ENCODE peak calls at places on chromosomes 3 and 15, in nine cellular contexts. E, Z, B, C, T, W, P, M and I are unnamed samples.

GRCh38 chr3:62615258-62615840 is 242.0 kb upstream of the FEZF2 start:
- DNase-seq in E (no peak), P (no peak), Z (peak), C (no peak), M (no peak), B (no peak), T (no peak), W (peak), I (no peak)

GRCh38 chr3:116618138-116618537 is 91.4 kb upstream of the TUSC7 start:
- DNase-seq in T (no peak), W (no peak), E (no peak), P (no peak), M (no peak), C (no peak), B (no peak), Z (no peak), I (no peak)

GRCh38 chr3:65619391-65620298 is 419.1 kb downstream of the MAGI1 start:
- DNase-seq in P (peak), M (peak), W (no peak), C (no peak), B (no peak), Z (peak), T (no peak), E (no peak), I (no peak)

GRCh38 chr15:72312605-72313447 is 7.1 kb downstream of the CELF6 start:
- DNase-seq in B (peak), W (peak), Z (peak), E (peak), C (peak), P (peak), M (peak), T (peak), I (peak)

GRCh38 chr15:100043732-100044131 is 298.0 kb downstream of the ADAMTS17 start:
- DNase-seq in B (no peak), M (no peak), P (no peak), E (no peak), Z (no peak), T (no peak), C (no peak), W (no peak), I (no peak)

GRCh38 chr15:45646220-45646619 is 11.4 kb downstream of the SQOR start:
- DNase-seq in Z (peak), W (peak), T (no peak), B (no peak), P (peak), E (no peak), C (no peak), M (peak), I (no peak)

GRCh38 chr3:23219117-23219516 is 16.0 kb downstream of the UBE2E2 start:
- DNase-seq in E (no peak), M (no peak), P (peak), C (no peak), W (no peak), B (no peak), T (no peak), Z (no peak), I (no peak)

GRCh38 chr3:148873928-148874326 is 8.8 kb downstream of the CPA3 start:
- DNase-seq in W (peak), P (peak), E (no peak), C (no peak), Z (peak), M (peak), T (no peak), B (no peak), I (no peak)

GRCh38 chr15:66565731-66566130 is at the start of gene LCTL:
- DNase-seq in T (no peak), C (peak), W (peak), B (no peak), P (peak), Z (peak), M (peak), E (no peak), I (no peak)

GRCh38 chr3:156664285-156665178 is 9.9 kb upstream of the TIPARP start:
- DNase-seq in W (no peak), T (no peak), E (no peak), M (no peak), C (no peak), Z (no peak), B (no peak), P (no peak), I (no peak)

GRCh38 chr15:47737424-47737823 is 20.1 kb downstream of the SEMA6D start:
- DNase-seq in B (no peak), W (no peak), E (no peak), C (no peak), P (no peak), Z (peak), M (peak), T (no peak), I (no peak)

GRCh38 chr15:81332326-81332725 is 8.4 kb upstream of the STARD5 start:
- DNase-seq in M (no peak), W (no peak), T (no peak), C (no peak), E (no peak), Z (no peak), P (no peak), B (no peak), I (no peak)

GRCh38 chr3:187292631-187293513 is 1.3 kb upstream of the MASP1 start:
- DNase-seq in M (peak), W (peak), E (no peak), T (no peak), B (no peak), Z (peak), C (peak), P (peak), I (no peak)

GRCh38 chr3:177833392-177833791 is 636.1 kb upstream of the TBL1XR1 start:
- DNase-seq in Z (no peak), C (no peak), B (no peak), W (no peak), M (no peak), E (no peak), T (no peak), P (no peak), I (no peak)

GRCh38 chr3:10846657-10846975 is 30.6 kb downstream of the SLC6A11 start:
- DNase-seq in Z (no peak), E (no peak), P (no peak), C (no peak), B (no peak), T (no peak), W (no peak), M (no peak), I (no peak)

GRCh38 chr15:70955151-70955550 is 62.5 kb downstream of the LRRC49 start:
- DNase-seq in B (no peak), M (peak), T (no peak), E (no peak), P (peak), W (peak), C (peak), Z (peak), I (no peak)

GRCh38 chr15:81950841-81951414 is 94.9 kb downstream of the MEX3B start:
- DNase-seq in Z (peak), P (peak), C (no peak), W (no peak), M (peak), T (no peak), B (peak), E (no peak), I (no peak)

GRCh38 chr3:71942432-71942831 is 157.5 kb upstream of the PROK2 start:
- DNase-seq in M (no peak), W (no peak), C (no peak), Z (no peak), T (no peak), E (no peak), B (no peak), P (no peak), I (no peak)

GRCh38 chr3:136955813-136956212 is 2.0 kb upstream of the IL20RB start:
- DNase-seq in C (peak), W (peak), B (peak), T (no peak), M (peak), P (peak), E (no peak), Z (peak), I (no peak)

GRCh38 chr3:138940446-138940845 is 6.5 kb downstream of the FOXL2 start:
- DNase-seq in W (no peak), T (no peak), B (no peak), Z (no peak), C (no peak), M (no peak), P (no peak), E (no peak), I (no peak)

GRCh38 chr3:47163990-47164848 is at the start of gene SETD2:
- DNase-seq in Z (peak), M (peak), T (peak), C (peak), E (peak), W (peak), P (peak), B (peak), I (peak)

GRCh38 chr3:100245146-100245545 is 15.6 kb upstream of the TBC1D23 start:
- DNase-seq in Z (peak), W (no peak), P (peak), M (peak), C (no peak), B (no peak), E (no peak), T (no peak), I (no peak)

GRCh38 chr3:129211345-129211744 is 27.6 kb upstream of the CNBP start:
- DNase-seq in E (no peak), M (no peak), P (no peak), W (no peak), T (no peak), C (no peak), B (no peak), Z (peak), I (no peak)

GRCh38 chr3:46981932-46982471 is 2.5 kb downstream of the NBEAL2 start:
- DNase-seq in B (peak), Z (no peak), M (no peak), T (no peak), C (no peak), W (no peak), P (no peak), E (no peak), I (no peak)

GRCh38 chr3:194194051-194194756 is 58.3 kb downstream of the HES1 start:
- DNase-seq in M (no peak), B (no peak), T (no peak), Z (no peak), C (no peak), W (no peak), P (no peak), E (no peak), I (no peak)

GRCh38 chr3:54574906-54575305 is 353.0 kb downstream of the LRTM1 start:
- DNase-seq in T (no peak), B (no peak), P (no peak), W (no peak), M (no peak), C (no peak), Z (no peak), E (no peak), I (no peak)

GRCh38 chr3:168102735-168103410 is 7.1 kb upstream of the GOLIM4 start:
- DNase-seq in E (no peak), C (no peak), B (no peak), M (no peak), Z (no peak), W (no peak), T (no peak), P (no peak), I (no peak)

GRCh38 chr3:142984255-142984654 is 17.1 kb upstream of the U2SURP start:
- DNase-seq in P (no peak), M (no peak), C (no peak), E (no peak), T (no peak), B (no peak), W (no peak), Z (no peak), I (no peak)

GRCh38 chr15:78676424-78677110 is 35.6 kb upstream of the CHRNB4 start:
- DNase-seq in M (no peak), C (no peak), T (no peak), P (no peak), W (no peak), E (no peak), Z (no peak), B (no peak), I (no peak)

GRCh38 chr15:65344214-65344908 is 33.4 kb downstream of the IGDCC3 start:
- DNase-seq in B (no peak), W (no peak), M (no peak), Z (no peak), C (no peak), T (no peak), E (no peak), P (no peak), I (no peak)

GRCh38 chr15:78061963-78062427 is 15.5 kb downstream of the TBC1D2B start:
- DNase-seq in M (peak), B (peak), E (peak), P (peak), Z (peak), T (peak), W (peak), C (no peak), I (peak)

GRCh38 chr15:70420421-70421196 is 322.9 kb upstream of the TLE3 start:
- DNase-seq in B (no peak), E (no peak), P (no peak), M (no peak), Z (no peak), T (no peak), W (no peak), C (no peak), I (no peak)

GRCh38 chr3:142213298-142213697 is 12.1 kb downstream of the GK5 start:
- DNase-seq in B (peak), P (no peak), Z (peak), T (no peak), C (no peak), E (no peak), M (no peak), W (no peak), I (no peak)

GRCh38 chr3:128537091-128537703 is 44.2 kb upstream of the GATA2 start:
- DNase-seq in T (no peak), W (peak), C (no peak), E (no peak), Z (no peak), P (peak), M (no peak), B (no peak), I (no peak)

GRCh38 chr3:184354121-184354728 is 7.2 kb downstream of the CLCN2 start:
- DNase-seq in E (peak), P (peak), Z (peak), B (peak), C (peak), T (peak), W (peak), M (no peak), I (peak)